ENCODE peak calls at places on chromosome 5, in five cellular contexts. One of them, this sample, is unnamed.

GRCh38 chr5:119435436-119436132 is 16.7 kb upstream of the HSD17B4 start:
- DNase-seq in HT1080: peak; percentile 59
- DNase-seq in stimulated activated CD4-positive, alpha-beta T cell treated with anti-CD3 and anti-CD28 coated beads, Interleukin-15, amount 100 ng/mL, for 48 hours: peak; percentile 43
- DNase-seq in amniotic stem cell: no peak
- DNase-seq in left colon: peak; percentile 77
- DNase-seq in this sample: peak; percentile 65

GRCh38 chr5:97550164-97550563 is 367.1 kb upstream of the RIOK2 start:
- DNase-seq in HT1080: peak; percentile 62
- DNase-seq in stimulated activated CD4-positive, alpha-beta T cell treated with anti-CD3 and anti-CD28 coated beads, Interleukin-15, amount 100 ng/mL, for 48 hours: no peak
- DNase-seq in amniotic stem cell: no peak
- DNase-seq in left colon: no peak
- DNase-seq in this sample: peak; percentile 21

GRCh38 chr5:180618830-180619562 is 27.7 kb upstream of the SCGB3A1 start:
- DNase-seq in HT1080: no peak
- DNase-seq in stimulated activated CD4-positive, alpha-beta T cell treated with anti-CD3 and anti-CD28 coated beads, Interleukin-15, amount 100 ng/mL, for 48 hours: peak; percentile 24
- DNase-seq in amniotic stem cell: no peak
- DNase-seq in left colon: no peak
- DNase-seq in this sample: no peak

GRCh38 chr5:116771466-116772151 is 197.0 kb upstream of the SEMA6A start:
- DNase-seq in HT1080: peak; percentile 71
- DNase-seq in stimulated activated CD4-positive, alpha-beta T cell treated with anti-CD3 and anti-CD28 coated beads, Interleukin-15, amount 100 ng/mL, for 48 hours: no peak
- DNase-seq in amniotic stem cell: no peak
- DNase-seq in left colon: no peak
- DNase-seq in this sample: no peak

GRCh38 chr5:43171926-43172325 is 20.1 kb upstream of the NIM1K start:
- DNase-seq in HT1080: peak; percentile 52
- DNase-seq in stimulated activated CD4-positive, alpha-beta T cell treated with anti-CD3 and anti-CD28 coated beads, Interleukin-15, amount 100 ng/mL, for 48 hours: no peak
- DNase-seq in amniotic stem cell: no peak
- DNase-seq in left colon: no peak
- DNase-seq in this sample: no peak

GRCh38 chr5:81429363-81429762 is 35.4 kb upstream of the ACOT12 start:
- DNase-seq in HT1080: no peak
- DNase-seq in stimulated activated CD4-positive, alpha-beta T cell treated with anti-CD3 and anti-CD28 coated beads, Interleukin-15, amount 100 ng/mL, for 48 hours: no peak
- DNase-seq in amniotic stem cell: no peak
- DNase-seq in left colon: no peak
- DNase-seq in this sample: no peak

GRCh38 chr5:87412417-87413115 is at the start of gene CCNH:
- DNase-seq in HT1080: peak; percentile 96
- DNase-seq in stimulated activated CD4-positive, alpha-beta T cell treated with anti-CD3 and anti-CD28 coated beads, Interleukin-15, amount 100 ng/mL, for 48 hours: peak; percentile 94
- DNase-seq in amniotic stem cell: peak; percentile 99
- DNase-seq in left colon: peak; percentile 99
- DNase-seq in this sample: peak; percentile 100

GRCh38 chr5:86320266-86320665 is 297.5 kb upstream of the COX7C start:
- DNase-seq in HT1080: no peak
- DNase-seq in stimulated activated CD4-positive, alpha-beta T cell treated with anti-CD3 and anti-CD28 coated beads, Interleukin-15, amount 100 ng/mL, for 48 hours: no peak
- DNase-seq in amniotic stem cell: no peak
- DNase-seq in left colon: no peak
- DNase-seq in this sample: no peak

GRCh38 chr5:80625230-80625629 is 29.2 kb upstream of the MSH3 start:
- DNase-seq in HT1080: no peak
- DNase-seq in stimulated activated CD4-positive, alpha-beta T cell treated with anti-CD3 and anti-CD28 coated beads, Interleukin-15, amount 100 ng/mL, for 48 hours: no peak
- DNase-seq in amniotic stem cell: no peak
- DNase-seq in left colon: no peak
- DNase-seq in this sample: no peak

GRCh38 chr5:42813533-42813932 is 1.8 kb upstream of the SELENOP start:
- DNase-seq in HT1080: no peak
- DNase-seq in stimulated activated CD4-positive, alpha-beta T cell treated with anti-CD3 and anti-CD28 coated beads, Interleukin-15, amount 100 ng/mL, for 48 hours: no peak
- DNase-seq in amniotic stem cell: no peak
- DNase-seq in left colon: no peak
- DNase-seq in this sample: no peak

GRCh38 chr5:133391349-133392136 is 220.8 kb downstream of the FSTL4 start:
- DNase-seq in HT1080: no peak
- DNase-seq in stimulated activated CD4-positive, alpha-beta T cell treated with anti-CD3 and anti-CD28 coated beads, Interleukin-15, amount 100 ng/mL, for 48 hours: no peak
- DNase-seq in amniotic stem cell: no peak
- DNase-seq in left colon: no peak
- DNase-seq in this sample: no peak

GRCh38 chr5:9069650-9070049 is 476.2 kb downstream of the SEMA5A start:
- DNase-seq in HT1080: no peak
- DNase-seq in stimulated activated CD4-positive, alpha-beta T cell treated with anti-CD3 and anti-CD28 coated beads, Interleukin-15, amount 100 ng/mL, for 48 hours: no peak
- DNase-seq in amniotic stem cell: no peak
- DNase-seq in left colon: no peak
- DNase-seq in this sample: no peak

GRCh38 chr5:67511911-67512310 is 315.3 kb upstream of the CD180 start:
- DNase-seq in HT1080: no peak
- DNase-seq in stimulated activated CD4-positive, alpha-beta T cell treated with anti-CD3 and anti-CD28 coated beads, Interleukin-15, amount 100 ng/mL, for 48 hours: no peak
- DNase-seq in amniotic stem cell: no peak
- DNase-seq in left colon: no peak
- DNase-seq in this sample: no peak

GRCh38 chr5:30401479-30402058 is 791.9 kb upstream of the CDH6 start:
- DNase-seq in HT1080: peak; percentile 44
- DNase-seq in stimulated activated CD4-positive, alpha-beta T cell treated with anti-CD3 and anti-CD28 coated beads, Interleukin-15, amount 100 ng/mL, for 48 hours: no peak
- DNase-seq in amniotic stem cell: no peak
- DNase-seq in left colon: peak; percentile 59
- DNase-seq in this sample: peak; percentile 70

GRCh38 chr5:95283761-95284511 is 958 bp downstream of the MCTP1 start:
- DNase-seq in HT1080: peak; percentile 70
- DNase-seq in stimulated activated CD4-positive, alpha-beta T cell treated with anti-CD3 and anti-CD28 coated beads, Interleukin-15, amount 100 ng/mL, for 48 hours: no peak
- DNase-seq in amniotic stem cell: no peak
- DNase-seq in left colon: peak; percentile 40
- DNase-seq in this sample: peak; percentile 27

GRCh38 chr5:154141686-154142300 is 48.7 kb upstream of the GALNT10 start:
- DNase-seq in HT1080: no peak
- DNase-seq in stimulated activated CD4-positive, alpha-beta T cell treated with anti-CD3 and anti-CD28 coated beads, Interleukin-15, amount 100 ng/mL, for 48 hours: no peak
- DNase-seq in amniotic stem cell: no peak
- DNase-seq in left colon: no peak
- DNase-seq in this sample: no peak

GRCh38 chr5:179161901-179162300 is 101.7 kb downstream of the ZNF354C start:
- DNase-seq in HT1080: no peak
- DNase-seq in stimulated activated CD4-positive, alpha-beta T cell treated with anti-CD3 and anti-CD28 coated beads, Interleukin-15, amount 100 ng/mL, for 48 hours: no peak
- DNase-seq in amniotic stem cell: no peak
- DNase-seq in left colon: no peak
- DNase-seq in this sample: no peak

GRCh38 chr5:121246971-121247370 is 604.7 kb upstream of the FTMT start:
- DNase-seq in HT1080: no peak
- DNase-seq in stimulated activated CD4-positive, alpha-beta T cell treated with anti-CD3 and anti-CD28 coated beads, Interleukin-15, amount 100 ng/mL, for 48 hours: no peak
- DNase-seq in amniotic stem cell: no peak
- DNase-seq in left colon: no peak
- DNase-seq in this sample: no peak

GRCh38 chr5:74275204-74275992 is 365.1 kb downstream of the ENC1 start:
- DNase-seq in HT1080: no peak
- DNase-seq in stimulated activated CD4-positive, alpha-beta T cell treated with anti-CD3 and anti-CD28 coated beads, Interleukin-15, amount 100 ng/mL, for 48 hours: no peak
- DNase-seq in amniotic stem cell: no peak
- DNase-seq in left colon: no peak
- DNase-seq in this sample: no peak

GRCh38 chr5:171598279-171599152 is 179.1 kb downstream of the FGF18 start:
- DNase-seq in HT1080: no peak
- DNase-seq in stimulated activated CD4-positive, alpha-beta T cell treated with anti-CD3 and anti-CD28 coated beads, Interleukin-15, amount 100 ng/mL, for 48 hours: no peak
- DNase-seq in amniotic stem cell: no peak
- DNase-seq in left colon: no peak
- DNase-seq in this sample: no peak

GRCh38 chr5:124745367-124746251 is 830 bp downstream of the ZNF608 start:
- DNase-seq in HT1080: no peak
- DNase-seq in stimulated activated CD4-positive, alpha-beta T cell treated with anti-CD3 and anti-CD28 coated beads, Interleukin-15, amount 100 ng/mL, for 48 hours: no peak
- DNase-seq in amniotic stem cell: no peak
- DNase-seq in left colon: peak; percentile 39
- DNase-seq in this sample: peak; percentile 4

GRCh38 chr5:73381587-73382411 is 66.8 kb downstream of the FOXD1 start:
- DNase-seq in HT1080: no peak
- DNase-seq in stimulated activated CD4-positive, alpha-beta T cell treated with anti-CD3 and anti-CD28 coated beads, Interleukin-15, amount 100 ng/mL, for 48 hours: no peak
- DNase-seq in amniotic stem cell: no peak
- DNase-seq in left colon: no peak
- DNase-seq in this sample: no peak

GRCh38 chr5:55540024-55540423 is 5.3 kb upstream of the PLPP1 start:
- DNase-seq in HT1080: no peak
- DNase-seq in stimulated activated CD4-positive, alpha-beta T cell treated with anti-CD3 and anti-CD28 coated beads, Interleukin-15, amount 100 ng/mL, for 48 hours: no peak
- DNase-seq in amniotic stem cell: no peak
- DNase-seq in left colon: no peak
- DNase-seq in this sample: peak; percentile 46

GRCh38 chr5:34618666-34619065 is 37.5 kb upstream of the RAI14 start:
- DNase-seq in HT1080: no peak
- DNase-seq in stimulated activated CD4-positive, alpha-beta T cell treated with anti-CD3 and anti-CD28 coated beads, Interleukin-15, amount 100 ng/mL, for 48 hours: no peak
- DNase-seq in amniotic stem cell: no peak
- DNase-seq in left colon: no peak
- DNase-seq in this sample: no peak

GRCh38 chr5:180328296-180329137 is 24.6 kb downstream of the GFPT2 start:
- DNase-seq in HT1080: peak; percentile 68
- DNase-seq in stimulated activated CD4-positive, alpha-beta T cell treated with anti-CD3 and anti-CD28 coated beads, Interleukin-15, amount 100 ng/mL, for 48 hours: peak; percentile 77
- DNase-seq in amniotic stem cell: no peak
- DNase-seq in left colon: peak; percentile 90
- DNase-seq in this sample: peak; percentile 85

GRCh38 chr5:90902170-90902569 is 343.6 kb downstream of the ADGRV1 start:
- DNase-seq in HT1080: no peak
- DNase-seq in stimulated activated CD4-positive, alpha-beta T cell treated with anti-CD3 and anti-CD28 coated beads, Interleukin-15, amount 100 ng/mL, for 48 hours: no peak
- DNase-seq in amniotic stem cell: no peak
- DNase-seq in left colon: no peak
- DNase-seq in this sample: no peak

GRCh38 chr5:98581416-98581999 is 192.0 kb upstream of the RGMB start:
- DNase-seq in HT1080: no peak
- DNase-seq in stimulated activated CD4-positive, alpha-beta T cell treated with anti-CD3 and anti-CD28 coated beads, Interleukin-15, amount 100 ng/mL, for 48 hours: no peak
- DNase-seq in amniotic stem cell: no peak
- DNase-seq in left colon: no peak
- DNase-seq in this sample: peak; percentile 32

GRCh38 chr5:66560371-66560770 is 35.8 kb upstream of the MAST4 start:
- DNase-seq in HT1080: no peak
- DNase-seq in stimulated activated CD4-positive, alpha-beta T cell treated with anti-CD3 and anti-CD28 coated beads, Interleukin-15, amount 100 ng/mL, for 48 hours: no peak
- DNase-seq in amniotic stem cell: no peak
- DNase-seq in left colon: no peak
- DNase-seq in this sample: no peak

GRCh38 chr5:16727937-16728336 is 111.1 kb upstream of the RETREG1 start:
- DNase-seq in HT1080: no peak
- DNase-seq in stimulated activated CD4-positive, alpha-beta T cell treated with anti-CD3 and anti-CD28 coated beads, Interleukin-15, amount 100 ng/mL, for 48 hours: no peak
- DNase-seq in amniotic stem cell: no peak
- DNase-seq in left colon: peak; percentile 62
- DNase-seq in this sample: no peak

GRCh38 chr5:74587300-74587699 is 53.2 kb downstream of the ENC1 start:
- DNase-seq in HT1080: no peak
- DNase-seq in stimulated activated CD4-positive, alpha-beta T cell treated with anti-CD3 and anti-CD28 coated beads, Interleukin-15, amount 100 ng/mL, for 48 hours: no peak
- DNase-seq in amniotic stem cell: no peak
- DNase-seq in left colon: no peak
- DNase-seq in this sample: no peak

GRCh38 chr5:74851684-74852353 is 14.4 kb downstream of the FAM169A start:
- DNase-seq in HT1080: peak; percentile 55
- DNase-seq in stimulated activated CD4-positive, alpha-beta T cell treated with anti-CD3 and anti-CD28 coated beads, Interleukin-15, amount 100 ng/mL, for 48 hours: no peak
- DNase-seq in amniotic stem cell: no peak
- DNase-seq in left colon: no peak
- DNase-seq in this sample: peak; percentile 26

GRCh38 chr5:6636293-6636692 is 3.1 kb downstream of the SRD5A1 start:
- DNase-seq in HT1080: no peak
- DNase-seq in stimulated activated CD4-positive, alpha-beta T cell treated with anti-CD3 and anti-CD28 coated beads, Interleukin-15, amount 100 ng/mL, for 48 hours: no peak
- DNase-seq in amniotic stem cell: no peak
- DNase-seq in left colon: no peak
- DNase-seq in this sample: peak; percentile 43

GRCh38 chr5:174235226-174235992 is 189.9 kb downstream of the NSG2 start:
- DNase-seq in HT1080: peak; percentile 80
- DNase-seq in stimulated activated CD4-positive, alpha-beta T cell treated with anti-CD3 and anti-CD28 coated beads, Interleukin-15, amount 100 ng/mL, for 48 hours: no peak
- DNase-seq in amniotic stem cell: no peak
- DNase-seq in left colon: no peak
- DNase-seq in this sample: no peak